ENCODE peak calls at places on chromosomes 16 and 17, in four cellular contexts. N is K562, P is HepG2, S is H1. B is an unnamed sample.
A peak's percentile ranks its signal among the peaks of the same experiment; 100 is the strongest.

GRCh38 chr17:14341866-14342265 is 41.0 kb downstream of the HS3ST3B1 start:
- DNase-seq in N (no peak), P (no peak), S (no peak), B (no peak)

GRCh38 chr16:22008215-22009142 is 568 bp downstream of the MOSMO start:
- DNase-seq in N (no peak), P (no peak), S (no peak), B (peak; percentile 52)

GRCh38 chr17:22516861-22517636 is 824.7 kb downstream of the KCNJ18 start:
- DNase-seq in N (no peak), P (no peak), S (no peak), B (no peak)

GRCh38 chr17:67456103-67456502 is 79.0 kb downstream of the PITPNC1 start:
- DNase-seq in N (no peak), P (no peak), S (no peak), B (no peak)

GRCh38 chr17:2178798-2179505 is 124.0 kb downstream of the HIC1 start:
- DNase-seq in N (no peak), P (no peak), S (no peak), B (no peak)

GRCh38 chr17:50865060-50865867 is 890 bp downstream of the TOB1 start:
- DNase-seq in N (peak; percentile 70), P (peak; percentile 70), S (no peak), B (peak; percentile 73)

GRCh38 chr17:79793924-79794304 is 3.0 kb downstream of the CBX8 start:
- DNase-seq in N (peak; percentile 76), P (no peak), S (no peak), B (peak; percentile 63)

GRCh38 chr16:89972244-89973234 is 24.0 kb downstream of the DEF8 start:
- DNase-seq in N (peak; percentile 100), P (peak; percentile 92), S (peak; percentile 67), B (peak; percentile 88)

GRCh38 chr16:65249768-65250167 is 127.9 kb upstream of the CDH11 start:
- DNase-seq in N (no peak), P (no peak), S (no peak), B (peak; percentile 25)

DNA sequence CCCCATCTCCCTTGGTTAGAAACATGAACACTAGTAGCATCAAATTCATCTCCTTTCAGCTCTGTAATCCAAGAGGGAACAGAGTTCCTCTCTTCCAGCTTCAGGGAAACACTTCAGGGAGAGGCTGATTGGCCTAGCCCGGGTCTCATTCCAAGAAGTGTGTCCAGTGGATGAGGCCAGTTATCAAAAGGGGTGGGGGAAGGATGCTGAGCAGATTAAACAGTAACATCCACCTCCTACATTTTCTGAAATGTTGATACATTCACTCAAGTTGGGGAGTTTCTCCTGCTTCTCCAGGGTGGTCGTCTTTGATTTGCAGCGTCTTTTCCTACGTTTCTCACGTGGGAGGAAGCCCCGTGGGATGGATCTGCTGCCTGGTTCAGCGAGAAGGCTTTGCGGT is 62.9 kb upstream of the WSB1 start:
- DNase-seq in N (no peak), P (no peak), S (no peak), B (no peak)
- TF ChIP-seq JUN in N (no peak), P (no peak), S (no peak), B (no peak)

GRCh38 chr16:46762583-46762982 is 14.4 kb upstream of the MYLK3 start:
- DNase-seq in N (no peak), P (no peak), S (no peak), B (no peak)
- TF ChIP-seq CREB1 in N (no peak), P (no peak), S (no peak), B (no peak)

DNA sequence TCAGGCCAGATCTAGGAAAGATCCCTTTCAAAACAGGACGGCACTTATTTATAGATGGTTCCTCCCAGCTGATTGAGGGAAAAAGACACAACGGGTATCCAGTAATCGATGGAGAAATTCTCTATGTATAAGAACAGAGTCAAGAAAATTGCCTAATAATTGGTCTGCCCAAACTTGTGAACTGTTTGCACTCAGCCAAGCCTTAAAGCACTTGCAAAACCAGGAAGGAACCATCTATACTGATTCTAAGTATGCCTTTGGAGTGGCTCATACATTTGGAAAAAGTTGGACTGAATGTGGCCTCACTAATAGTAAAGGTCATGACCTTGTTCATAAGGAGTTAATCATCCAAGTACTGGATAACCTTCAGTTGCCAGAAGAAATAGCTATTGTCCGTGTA is 5.9 kb downstream of the HPR start:
- DNase-seq in N (no peak), P (no peak), S (no peak), B (no peak)
- TF ChIP-seq MAX in N (no peak), P (no peak), S (no peak), B (no peak)

GRCh38 chr17:63819131-63819530 is 8.1 kb upstream of the PSMC5 start:
- DNase-seq in N (no peak), P (no peak), S (no peak), B (no peak)
- TF ChIP-seq JUN in N (no peak), P (no peak), S (no peak), B (no peak)

GRCh38 chr17:64607862-64608565 is 54.1 kb downstream of the SMURF2 start:
- DNase-seq in N (no peak), P (no peak), S (no peak), B (no peak)
- TF ChIP-seq CREB1 in N (no peak), P (no peak), S (no peak), B (no peak)